ENCODE peak calls at places on chromosomes 13 and 19, in four cellular contexts. O is adrenal gland, I is stomach, Y is heart left ventricle. K is an unnamed sample.
A peak's percentile ranks its signal among the peaks of the same experiment; 100 is the strongest.

GRCh38 chr19:46368116-46368515 is 21.2 kb downstream of the PPP5C start:
- DNase-seq in O (peak; percentile 14), Y (no peak), I (no peak), K (no peak)

GRCh38 chr13:46345866-46346265 is 41.2 kb downstream of the RUBCNL start:
- DNase-seq in Y (no peak), O (no peak), I (no peak), K (no peak)

GRCh38 chr19:35207391-35207871 is 21.1 kb downstream of the FAM187B start:
- DNase-seq in I (no peak), Y (no peak), O (no peak), K (no peak)

GRCh38 chr19:55599468-55600335 is at the start of the genes FIZ1 and ZNF524:
- DNase-seq in Y (peak; percentile 99), I (peak; percentile 99), O (peak; percentile 99), K (peak; percentile 98)

GRCh38 chr13:23667750-23668149 is 97.5 kb downstream of the TNFRSF19 start:
- DNase-seq in I (no peak), Y (no peak), O (no peak), K (no peak)

GRCh38 chr13:92826197-92826596 is 400.4 kb upstream of the GPC6 start:
- DNase-seq in I (no peak), Y (no peak), O (no peak), K (no peak)

GRCh38 chr13:93180376-93180966 is 46.1 kb upstream of the GPC6 start:
- DNase-seq in O (no peak), Y (no peak), I (no peak), K (no peak)

GRCh38 chr13:93249259-93249917 is 22.8 kb downstream of the GPC6 start:
- DNase-seq in Y (no peak), O (no peak), I (no peak), K (no peak)

GRCh38 chr19:18349524-18350128 is 9.2 kb downstream of the PGPEP1 start:
- DNase-seq in I (peak; percentile 67), O (peak; percentile 79), Y (peak; percentile 48), K (peak; percentile 64)

GRCh38 chr19:4714016-4714415 is 9.6 kb downstream of the DPP9 start:
- DNase-seq in I (no peak), O (no peak), Y (no peak), K (no peak)

GRCh38 chr19:4712771-4713170 is 10.9 kb downstream of the DPP9 start:
- DNase-seq in O (no peak), I (no peak), Y (no peak), K (no peak)

GRCh38 chr19:4715529-4716221 is 8.0 kb downstream of the DPP9 start:
- DNase-seq in O (no peak), Y (peak; percentile 66), I (peak; percentile 90), K (peak; percentile 79)

GRCh38 chr19:4711211-4711610 is 12.4 kb downstream of the DPP9 start:
- DNase-seq in I (no peak), O (no peak), Y (no peak), K (no peak)

DNA sequence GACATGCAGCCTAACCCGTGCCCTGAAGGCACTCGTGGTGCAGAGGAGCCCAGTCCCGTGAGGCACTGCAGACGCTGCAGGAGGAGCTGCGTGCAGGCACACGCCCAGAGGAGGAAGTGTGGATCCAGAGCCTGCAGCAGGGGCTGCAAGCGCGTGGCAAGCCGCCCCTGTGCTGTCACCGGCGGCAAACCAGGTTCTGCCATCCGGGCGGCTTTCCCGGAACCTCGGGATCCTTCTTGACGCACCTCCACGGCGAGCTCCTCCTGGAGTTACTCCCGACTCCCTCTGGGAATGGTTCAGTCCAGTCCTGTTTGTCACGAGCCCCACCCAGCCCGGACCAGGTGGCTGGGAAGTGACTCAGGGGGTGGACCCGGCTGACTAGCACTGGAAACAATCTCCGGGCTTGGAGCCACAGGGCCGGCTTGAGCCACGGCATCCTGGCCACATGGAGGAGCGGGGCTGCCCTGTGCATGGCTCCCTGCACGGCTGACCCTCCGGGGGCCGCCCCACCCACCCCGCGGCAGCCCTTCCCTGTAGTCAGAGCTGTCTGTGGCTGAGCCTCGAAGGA is 10.2 kb downstream of the DPP9 start:
- DNase-seq in O (peak; percentile 82), I (peak; percentile 96), Y (peak; percentile 91), K (peak; percentile 89)
- TF ChIP-seq POLR2A in O (no peak), I (no peak), Y (peak; percentile 34), K (peak; percentile 51)

DNA sequence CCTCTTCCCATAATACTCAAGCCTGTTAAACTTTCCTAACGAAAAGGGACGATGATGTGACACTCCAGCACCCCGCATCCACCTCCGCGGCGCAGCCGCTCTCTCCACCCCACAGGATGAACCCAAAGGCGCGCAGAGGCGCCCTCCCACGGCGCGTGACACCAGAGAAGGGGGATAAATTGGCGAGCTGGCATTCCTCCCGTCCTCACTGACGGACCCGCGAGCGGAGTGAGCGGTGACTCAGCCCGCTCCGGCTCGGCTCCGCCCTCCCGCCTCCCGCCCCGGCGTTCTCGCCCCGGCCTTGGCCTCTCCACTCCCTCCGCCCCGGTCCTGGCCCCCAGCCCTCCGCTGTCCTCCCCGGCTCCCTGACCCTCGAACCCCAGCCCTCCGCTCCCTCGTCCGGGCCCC is 590 bp downstream of the TUBGCP3 start:
- DNase-seq in O (peak; percentile 92), I (peak; percentile 82), Y (peak; percentile 92), K (peak; percentile 90)
- TF ChIP-seq POLR2A in O (peak; percentile 19), I (no peak), Y (no peak), K (peak; percentile 41)

GRCh38 chr19:53195265-53195879 is 2.2 kb upstream of the ZNF665 start:
- DNase-seq in O (peak; percentile 85), Y (peak; percentile 79), I (peak; percentile 86), K (no peak)

GRCh38 chr19:53193534-53194222 is 520 bp upstream of the ZNF665 start:
- DNase-seq in I (no peak), Y (no peak), O (no peak), K (no peak)

GRCh38 chr19:53192771-53193533 is at the start of gene ZNF665:
- DNase-seq in O (peak; percentile 94), Y (peak; percentile 92), I (peak; percentile 90), K (peak; percentile 67)

GRCh38 chr19:53196777-53197396 is 3.7 kb upstream of the ZNF665 start:
- DNase-seq in O (peak; percentile 99), Y (peak; percentile 99), I (peak; percentile 99), K (peak; percentile 98)
- TF ChIP-seq POLR2A in O (no peak), Y (peak; percentile 84), I (peak; percentile 22), K (peak; percentile 47)

GRCh38 chr19:11798391-11799296 is at the start of gene ZNF491:
- DNase-seq in Y (peak; percentile 96), I (peak; percentile 94), O (peak; percentile 96), K (peak; percentile 96)
- TF ChIP-seq POLR2A in Y (peak; percentile 91), I (no peak), O (peak; percentile 33), K (peak; percentile 84)

DNA sequence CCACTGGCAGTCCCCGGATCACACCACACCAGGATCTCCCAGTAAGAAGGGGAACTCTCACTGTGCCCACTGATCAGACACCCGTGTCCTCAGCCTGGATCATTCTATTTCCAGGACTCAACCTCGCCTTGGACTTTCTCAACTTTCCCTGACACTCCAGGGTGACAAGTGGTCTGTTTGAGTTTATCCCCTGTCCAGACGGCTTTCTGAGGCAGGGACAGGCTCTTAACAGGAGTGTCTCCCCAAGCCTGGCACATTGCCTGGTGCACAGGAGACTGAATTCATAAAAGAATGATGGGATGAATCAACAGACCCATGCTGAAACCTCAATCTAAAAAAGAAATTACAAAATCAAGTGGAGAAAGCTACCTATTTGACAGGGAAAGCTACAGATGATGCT is 606.6 kb downstream of the EFNB2 start:
- DNase-seq in O (no peak), Y (no peak), I (no peak), K (no peak)
- TF ChIP-seq POLR2A in O (no peak), Y (no peak), I (no peak), K (no peak)

DNA sequence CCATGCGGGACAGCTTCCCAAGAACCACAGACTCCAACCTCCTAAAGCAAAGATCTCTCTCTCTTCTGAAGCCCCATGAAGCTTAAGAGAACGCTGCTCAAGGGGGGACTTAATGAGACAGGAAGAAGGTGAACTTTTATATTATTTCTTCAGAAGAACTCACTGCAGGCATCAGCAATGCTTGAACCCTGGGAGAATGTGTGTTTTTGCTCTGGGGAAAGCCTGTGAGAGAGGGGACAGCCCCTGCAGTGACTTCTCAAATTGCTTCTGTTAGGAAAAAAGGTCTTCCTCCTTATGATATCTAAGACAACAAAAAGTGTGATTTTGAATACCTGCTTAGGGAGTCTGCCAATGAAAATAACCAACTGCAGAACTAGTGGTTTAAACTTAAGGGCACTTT is 23.0 kb downstream of the GJA3 start:
- DNase-seq in I (no peak), O (no peak), Y (no peak), K (no peak)
- TF ChIP-seq POLR2A in I (no peak), O (no peak), Y (no peak), K (no peak)